ENCODE peak calls at places on chromosomes 11 and 22, in nine cellular contexts. Q is T-helper 2 cell, H is amniotic stem cell, D is GM23338, R is lung microvascular endothelial cell, T is HFFc6, L is T follicular helper cell, E is nucleus accumbens, P is GM10248. J is an unnamed sample.

GRCh38 chr11:77479746-77480352 is 6.0 kb upstream of the PAK1 start:
- DNase-seq in E (no peak), P (no peak), L (no peak), Q (no peak), R (no peak), T (no peak), H (no peak), D (peak; percentile 88), J (no peak)

GRCh38 chr11:114165326-114166230 is 106.1 kb downstream of the ZBTB16 start:
- DNase-seq in T (no peak), H (no peak), P (no peak), E (no peak), R (no peak), L (no peak), Q (no peak), D (no peak), J (no peak)

GRCh38 chr22:35467788-35468187 is 67.8 kb downstream of the MCM5 start:
- DNase-seq in E (peak; percentile 55), P (no peak), Q (no peak), R (peak; percentile 8), H (no peak), T (no peak), D (peak; percentile 36), L (no peak), J (no peak)

GRCh38 chr11:102575016-102575415 is 44.5 kb upstream of the MMP7 start:
- DNase-seq in R (no peak), D (no peak), T (no peak), E (no peak), P (no peak), Q (no peak), L (no peak), H (no peak), J (no peak)

GRCh38 chr11:97622795-97623194 is 1233.0 kb downstream of the JRKL start:
- DNase-seq in P (no peak), T (no peak), H (no peak), R (no peak), L (no peak), Q (no peak), D (no peak), E (no peak), J (no peak)

GRCh38 chr11:126853732-126854131 is 146.8 kb downstream of the KIRREL3 start:
- DNase-seq in T (peak; percentile 26), R (no peak), Q (no peak), E (no peak), L (no peak), D (no peak), P (no peak), H (no peak), J (no peak)

GRCh38 chr11:118497831-118498230 is 29.4 kb upstream of the TTC36 start:
- DNase-seq in Q (no peak), D (no peak), L (no peak), R (no peak), P (no peak), E (no peak), H (peak; percentile 16), T (peak; percentile 28), J (peak; percentile 57)

GRCh38 chr11:118151421-118151820 is 1.2 kb downstream of the SCN4B start:
- DNase-seq in T (no peak), P (no peak), R (no peak), D (no peak), L (no peak), Q (no peak), H (no peak), E (no peak), J (no peak)

GRCh38 chr11:130163346-130164220 is 4.0 kb downstream of the ST14 start:
- DNase-seq in Q (no peak), P (no peak), T (no peak), R (no peak), D (no peak), H (no peak), L (no peak), E (no peak), J (no peak)

GRCh38 chr22:49270595-49271368 is 556.9 kb downstream of the BRD1 start:
- DNase-seq in P (no peak), E (no peak), Q (no peak), H (no peak), R (no peak), D (no peak), L (no peak), T (no peak), J (no peak)